ENCODE peak calls at places on chromosomes 3 and 15, in ten cellular contexts. I is trophoblast cell; U is CD8-positive, alpha-beta memory T cell; N is nephron progenitor cell; A is EH; J is T-helper 2 cell; Z is GM12891; T is stromal cell of bone marrow; M is NCI-H1105 treated with DMSO at 0.1 percent for 48 hours; Q is posterior cingulate gyrus. B is an unnamed sample.

GRCh38 chr3:134340362-134340997 is 33.8 kb downstream of the AMOTL2 start:
- DNase-seq in I (no peak), U (no peak), N (no peak), A (peak; percentile 27), J (no peak), Z (no peak), T (no peak), M (no peak), Q (no peak), B (no peak)

GRCh38 chr3:46668116-46668515 is 25.4 kb downstream of the ALS2CL start:
- DNase-seq in I (no peak), U (no peak), N (no peak), A (no peak), J (no peak), Z (peak; percentile 4), T (no peak), M (no peak), Q (peak; percentile 5), B (no peak)

GRCh38 chr3:52200981-52201679 is 3.2 kb downstream of the ALAS1 start:
- DNase-seq in I (no peak), U (no peak), N (no peak), A (peak; percentile 50), J (no peak), Z (no peak), T (no peak), M (no peak), Q (no peak), B (no peak)

GRCh38 chr3:140842984-140843649 is 98.5 kb upstream of the SLC25A36 start:
- DNase-seq in I (no peak), U (no peak), N (peak; percentile 10), A (no peak), J (no peak), Z (peak; percentile 32), T (no peak), M (no peak), Q (no peak), B (no peak)

GRCh38 chr15:78914027-78914764 is 30.6 kb downstream of the CTSH start:
- DNase-seq in I (no peak), U (no peak), N (no peak), A (peak; percentile 34), J (no peak), Z (no peak), T (peak; percentile 73), M (no peak), Q (no peak), B (no peak)

GRCh38 chr3:185363662-185364203 is 797 bp downstream of the MAP3K13 start:
- DNase-seq in I (no peak), U (no peak), N (no peak), A (no peak), J (no peak), Z (no peak), T (no peak), M (no peak), Q (no peak), B (no peak)

GRCh38 chr3:12902181-12902999 is 61.0 kb upstream of the RPL32 start:
- DNase-seq in I (no peak), U (no peak), N (no peak), A (no peak), J (no peak), Z (no peak), T (no peak), M (no peak), Q (no peak), B (no peak)

GRCh38 chr3:156151824-156152428 is 31.5 kb downstream of the KCNAB1 start:
- DNase-seq in I (peak; percentile 57), U (peak; percentile 24), N (peak; percentile 77), A (peak; percentile 69), J (peak; percentile 56), Z (no peak), T (peak; percentile 43), M (peak; percentile 78), Q (peak; percentile 76), B (peak; percentile 42)

GRCh38 chr3:123019591-123019990 is 8.0 kb downstream of the SEMA5B start:
- DNase-seq in I (no peak), U (no peak), N (no peak), A (no peak), J (no peak), Z (no peak), T (no peak), M (no peak), Q (no peak), B (no peak)

GRCh38 chr3:101722394-101723173 is 1.8 kb upstream of the CEP97 start:
- DNase-seq in I (no peak), U (peak; percentile 33), N (no peak), A (no peak), J (peak; percentile 81), Z (peak; percentile 17), T (no peak), M (no peak), Q (no peak), B (no peak)

GRCh38 chr3:109178701-109179100 is 42.2 kb downstream of the C3orf85 start:
- DNase-seq in I (no peak), U (no peak), N (no peak), A (no peak), J (no peak), Z (no peak), T (no peak), M (no peak), Q (no peak), B (no peak)

GRCh38 chr3:187946031-187946691 is 200.9 kb upstream of the BCL6 start:
- DNase-seq in I (no peak), U (no peak), N (no peak), A (peak; percentile 82), J (no peak), Z (no peak), T (peak; percentile 49), M (peak; percentile 15), Q (no peak), B (no peak)

GRCh38 chr3:101414121-101414520 is 93.7 kb upstream of the IMPG2 start:
- DNase-seq in I (no peak), U (no peak), N (no peak), A (no peak), J (no peak), Z (no peak), T (no peak), M (peak; percentile 43), Q (no peak), B (no peak)

GRCh38 chr3:192906940-192907339 is 10.7 kb downstream of the MB21D2 start:
- DNase-seq in I (peak; percentile 32), U (no peak), N (no peak), A (peak; percentile 64), J (peak; percentile 80), Z (no peak), T (no peak), M (peak; percentile 35), Q (no peak), B (no peak)

GRCh38 chr3:86794336-86795065 is 196.4 kb downstream of the VGLL3 start:
- DNase-seq in I (no peak), U (no peak), N (no peak), A (peak; percentile 45), J (no peak), Z (no peak), T (no peak), M (no peak), Q (no peak), B (no peak)